ENCODE peak calls at places on chromosomes 5 and 9, in five cellular contexts. One of them, this sample, is unnamed.

GRCh38 chr5:136749016-136749415 is 383.7 kb upstream of the TRPC7 start:
- DNase-seq in RWPE1: no peak
- DNase-seq in fibroblast of mammary gland: no peak
- DNase-seq in AG04449: no peak
- DNase-seq in pancreas: no peak
- DNase-seq in this sample: no peak

GRCh38 chr9:114364528-114365041 is 23.2 kb downstream of the AKNA start:
- DNase-seq in fibroblast of mammary gland: no peak
- DNase-seq in pancreas: no peak
- DNase-seq in AG04449: no peak
- DNase-seq in RWPE1: no peak
- DNase-seq in this sample: no peak

GRCh38 chr5:159377653-159378052 is 47.4 kb upstream of the IL12B start:
- DNase-seq in fibroblast of mammary gland: no peak
- DNase-seq in pancreas: no peak
- DNase-seq in RWPE1: no peak
- DNase-seq in AG04449: no peak
- DNase-seq in this sample: no peak

GRCh38 chr9:131635912-131636311 is 90.6 kb downstream of the PRRT1B start:
- DNase-seq in AG04449: no peak
- DNase-seq in pancreas: no peak
- DNase-seq in RWPE1: no peak
- DNase-seq in fibroblast of mammary gland: no peak
- DNase-seq in this sample: no peak

GRCh38 chr9:110443146-110443877 is 105.6 kb upstream of the TXNDC8 start:
- DNase-seq in fibroblast of mammary gland: peak; percentile 82
- DNase-seq in pancreas: no peak
- DNase-seq in AG04449: peak; percentile 37
- DNase-seq in RWPE1: peak; percentile 74
- DNase-seq in this sample: peak; percentile 20

GRCh38 chr5:17212996-17213395 is 4.4 kb upstream of the BASP1 start:
- DNase-seq in AG04449: no peak
- DNase-seq in fibroblast of mammary gland: no peak
- DNase-seq in pancreas: no peak
- DNase-seq in RWPE1: no peak
- DNase-seq in this sample: no peak

GRCh38 chr9:89452561-89452960 is 45.4 kb downstream of the SEMA4D start:
- DNase-seq in AG04449: no peak
- DNase-seq in pancreas: no peak
- DNase-seq in RWPE1: no peak
- DNase-seq in fibroblast of mammary gland: no peak
- DNase-seq in this sample: no peak

GRCh38 chr9:88749420-88749819 is 214.4 kb downstream of the NXNL2 start:
- DNase-seq in AG04449: peak; percentile 69
- DNase-seq in pancreas: no peak
- DNase-seq in RWPE1: no peak
- DNase-seq in fibroblast of mammary gland: peak; percentile 86
- DNase-seq in this sample: no peak

GRCh38 chr5:53023969-53024368 is 34.8 kb downstream of the ITGA2 start:
- DNase-seq in RWPE1: peak; percentile 53
- DNase-seq in fibroblast of mammary gland: peak; percentile 95
- DNase-seq in pancreas: no peak
- DNase-seq in AG04449: peak; percentile 59
- DNase-seq in this sample: peak; percentile 49

GRCh38 chr9:134216449-134216951 is 52.1 kb upstream of the RNU6ATAC start:
- DNase-seq in RWPE1: no peak
- DNase-seq in pancreas: no peak
- DNase-seq in AG04449: no peak
- DNase-seq in fibroblast of mammary gland: no peak
- DNase-seq in this sample: no peak

GRCh38 chr9:74951725-74952151 is 974 bp downstream of the C9orf40 start:
- DNase-seq in pancreas: peak; percentile 26
- DNase-seq in RWPE1: peak; percentile 32
- DNase-seq in AG04449: no peak
- DNase-seq in fibroblast of mammary gland: peak; percentile 15
- DNase-seq in this sample: no peak

GRCh38 chr5:154972476-154973080 is 31.7 kb downstream of the MRPL22 start:
- DNase-seq in RWPE1: peak; percentile 53
- DNase-seq in AG04449: no peak
- DNase-seq in pancreas: no peak
- DNase-seq in fibroblast of mammary gland: peak; percentile 50
- DNase-seq in this sample: peak; percentile 2

GRCh38 chr5:62340392-62340791 is 34.4 kb downstream of the KIF2A start:
- DNase-seq in RWPE1: no peak
- DNase-seq in fibroblast of mammary gland: peak; percentile 56
- DNase-seq in pancreas: no peak
- DNase-seq in AG04449: no peak
- DNase-seq in this sample: no peak

GRCh38 chr5:8474569-8474930 is 605.6 kb downstream of the MTRR start:
- DNase-seq in RWPE1: no peak
- DNase-seq in pancreas: no peak
- DNase-seq in AG04449: no peak
- DNase-seq in fibroblast of mammary gland: no peak
- DNase-seq in this sample: no peak

GRCh38 chr5:32302822-32303754 is 9.7 kb downstream of the MTMR12 start:
- DNase-seq in fibroblast of mammary gland: peak; percentile 14
- DNase-seq in RWPE1: no peak
- DNase-seq in AG04449: no peak
- DNase-seq in pancreas: no peak
- DNase-seq in this sample: no peak

GRCh38 chr5:62498961-62499360 is 79.7 kb upstream of the LRRC70 start:
- DNase-seq in RWPE1: no peak
- DNase-seq in pancreas: no peak
- DNase-seq in AG04449: no peak
- DNase-seq in fibroblast of mammary gland: no peak
- DNase-seq in this sample: no peak

GRCh38 chr5:176535101-176535654 is 2.0 kb downstream of the RNF44 start:
- DNase-seq in RWPE1: no peak
- DNase-seq in fibroblast of mammary gland: no peak
- DNase-seq in pancreas: no peak
- DNase-seq in AG04449: no peak
- DNase-seq in this sample: no peak

GRCh38 chr5:175840050-175840841 is 31.1 kb upstream of the CPLX2 start:
- DNase-seq in AG04449: no peak
- DNase-seq in fibroblast of mammary gland: peak; percentile 38
- DNase-seq in pancreas: no peak
- DNase-seq in RWPE1: no peak
- DNase-seq in this sample: no peak

GRCh38 chr9:100600511-100601079 is 22.7 kb downstream of the CAVIN4 start:
- DNase-seq in pancreas: no peak
- DNase-seq in RWPE1: no peak
- DNase-seq in AG04449: no peak
- DNase-seq in fibroblast of mammary gland: no peak
- DNase-seq in this sample: no peak

GRCh38 chr9:100597236-100597635 is 19.4 kb downstream of the CAVIN4 start:
- DNase-seq in fibroblast of mammary gland: no peak
- DNase-seq in AG04449: no peak
- DNase-seq in pancreas: no peak
- DNase-seq in RWPE1: no peak
- DNase-seq in this sample: no peak

GRCh38 chr9:100598641-100599145 is 20.8 kb downstream of the CAVIN4 start:
- DNase-seq in fibroblast of mammary gland: peak; percentile 67
- DNase-seq in RWPE1: peak; percentile 88
- DNase-seq in pancreas: peak; percentile 84
- DNase-seq in AG04449: no peak
- DNase-seq in this sample: no peak

GRCh38 chr9:100601216-100601615 is 23.3 kb downstream of the CAVIN4 start:
- DNase-seq in AG04449: no peak
- DNase-seq in RWPE1: peak; percentile 62
- DNase-seq in fibroblast of mammary gland: peak; percentile 59
- DNase-seq in pancreas: peak; percentile 39
- DNase-seq in this sample: no peak

DNA sequence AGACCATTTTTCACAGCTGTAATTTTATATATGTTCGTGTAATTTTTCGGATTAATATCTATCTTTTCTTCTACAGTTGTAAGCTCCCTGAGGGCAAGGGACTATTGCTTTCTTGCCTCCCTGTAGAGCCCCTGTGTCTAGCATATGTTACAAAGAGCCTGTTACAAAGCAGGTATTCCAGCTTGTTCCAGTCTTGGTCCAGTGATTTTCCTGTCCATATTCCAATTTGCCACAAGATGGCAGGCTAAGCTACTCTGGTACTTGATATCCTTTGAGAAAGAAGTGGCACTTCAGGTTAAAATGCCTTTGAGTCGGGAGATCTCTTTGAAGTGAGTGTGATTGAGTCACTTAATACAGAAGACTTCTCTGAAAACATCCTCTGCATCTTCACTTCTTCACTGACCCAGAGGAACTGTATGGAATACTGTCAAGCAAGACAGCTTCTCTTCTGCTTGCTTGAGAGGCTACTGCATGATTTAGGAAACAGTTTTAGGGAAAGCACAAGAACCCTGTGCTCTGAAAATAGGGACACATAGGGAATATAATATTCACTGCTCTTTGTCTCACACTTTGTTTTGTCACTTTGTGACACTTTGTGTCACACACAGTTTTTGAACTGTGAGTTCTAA is 24.5 kb downstream of the CAVIN4 start:
- DNase-seq in AG04449: no peak
- DNase-seq in fibroblast of mammary gland: peak; percentile 61
- DNase-seq in RWPE1: peak; percentile 64
- DNase-seq in pancreas: no peak
- DNase-seq in this sample: no peak
- TF ChIP-seq CTCF in AG04449: peak; percentile 62
- TF ChIP-seq CTCF in fibroblast of mammary gland: peak; percentile 81
- TF ChIP-seq CTCF in RWPE1: peak; percentile 94
- TF ChIP-seq CTCF in pancreas: peak; percentile 37
- TF ChIP-seq CTCF in this sample: peak; percentile 69

DNA sequence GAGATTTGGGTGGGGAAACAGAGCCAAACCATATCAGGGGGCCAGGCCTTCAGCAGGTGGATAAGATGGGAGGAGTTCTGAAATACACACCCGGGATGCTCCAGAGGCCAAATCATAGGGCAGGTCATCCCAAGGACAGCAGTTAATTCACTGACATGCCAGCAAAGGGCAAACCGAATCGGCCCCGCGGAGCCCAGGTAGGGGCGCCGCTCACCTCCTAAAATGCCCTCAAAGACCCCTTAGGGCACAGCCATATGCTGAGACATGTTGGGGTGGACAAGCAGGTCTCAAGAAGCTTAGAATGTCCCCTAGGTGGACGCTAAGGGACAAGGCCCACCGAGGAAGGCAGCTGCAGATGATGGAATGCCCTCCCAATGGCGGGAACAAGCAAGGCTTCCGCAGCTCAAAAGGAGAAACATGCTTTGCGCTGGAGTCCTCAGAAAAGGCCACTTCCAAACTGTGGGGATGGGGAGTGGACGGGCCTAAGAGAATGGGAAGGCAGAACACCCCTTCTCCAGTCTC is 144.9 kb downstream of the ERCC6L2 start:
- DNase-seq in pancreas: no peak
- DNase-seq in AG04449: no peak
- DNase-seq in fibroblast of mammary gland: no peak
- DNase-seq in RWPE1: no peak
- DNase-seq in this sample: no peak
- TF ChIP-seq CTCF in pancreas: no peak
- TF ChIP-seq CTCF in AG04449: no peak
- TF ChIP-seq CTCF in fibroblast of mammary gland: no peak
- TF ChIP-seq CTCF in RWPE1: no peak
- TF ChIP-seq CTCF in this sample: no peak

GRCh38 chr5:29024052-29024451 is 1985.7 kb upstream of the CDH9 start:
- DNase-seq in AG04449: no peak
- DNase-seq in pancreas: no peak
- DNase-seq in RWPE1: no peak
- DNase-seq in fibroblast of mammary gland: no peak
- DNase-seq in this sample: no peak

DNA sequence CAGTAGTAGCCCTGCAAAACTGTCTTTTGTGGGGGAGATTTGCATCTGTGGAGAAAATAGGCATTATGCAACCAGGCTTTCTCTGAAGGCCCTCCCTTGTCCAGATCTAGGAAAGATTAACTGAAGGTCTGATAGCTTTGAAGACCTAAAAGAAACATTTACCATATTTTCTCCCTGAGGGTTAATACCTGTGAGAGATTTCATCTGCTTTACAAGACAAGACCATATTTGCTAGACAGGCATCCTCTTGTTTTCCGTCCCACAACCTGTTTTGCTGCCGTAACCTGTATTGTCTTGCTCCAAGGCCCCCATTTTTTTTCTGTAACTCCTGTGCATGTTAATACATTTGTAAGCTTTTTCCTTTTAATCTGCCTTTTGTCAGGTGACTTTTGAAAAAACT is 1985.2 kb upstream of the CDH9 start:
- DNase-seq in fibroblast of mammary gland: no peak
- DNase-seq in pancreas: no peak
- DNase-seq in AG04449: no peak
- DNase-seq in RWPE1: no peak
- DNase-seq in this sample: no peak
- TF ChIP-seq CTCF in fibroblast of mammary gland: no peak
- TF ChIP-seq CTCF in pancreas: no peak
- TF ChIP-seq CTCF in AG04449: no peak
- TF ChIP-seq CTCF in RWPE1: no peak
- TF ChIP-seq CTCF in this sample: no peak

DNA sequence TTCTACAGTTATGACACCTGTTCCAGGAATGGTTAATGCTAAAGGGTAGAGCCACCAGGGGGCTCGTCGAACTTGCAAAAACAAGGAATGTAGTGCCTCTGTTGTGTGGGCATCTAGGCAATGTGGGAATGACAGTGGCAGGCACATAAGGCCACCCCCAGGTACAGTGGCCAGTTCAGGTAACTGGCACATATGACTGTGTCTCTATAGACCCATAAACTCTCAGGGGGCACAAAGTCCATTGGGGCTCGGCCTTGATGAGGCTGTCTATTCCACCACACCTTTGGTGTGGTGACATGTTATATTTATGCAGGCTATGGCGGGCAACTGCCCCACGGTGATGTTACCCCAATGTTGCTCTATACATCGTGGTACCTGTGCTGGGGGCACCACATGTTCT is 59.6 kb upstream of the FAM120A start:
- DNase-seq in fibroblast of mammary gland: no peak
- DNase-seq in AG04449: no peak
- DNase-seq in RWPE1: no peak
- DNase-seq in pancreas: no peak
- DNase-seq in this sample: no peak
- TF ChIP-seq CTCF in fibroblast of mammary gland: no peak
- TF ChIP-seq CTCF in AG04449: no peak
- TF ChIP-seq CTCF in RWPE1: no peak
- TF ChIP-seq CTCF in pancreas: no peak
- TF ChIP-seq CTCF in this sample: no peak

GRCh38 chr9:14769235-14769580 is 46.7 kb upstream of the CER1 start:
- DNase-seq in pancreas: no peak
- DNase-seq in AG04449: no peak
- DNase-seq in RWPE1: peak; percentile 13
- DNase-seq in fibroblast of mammary gland: peak; percentile 42
- DNase-seq in this sample: no peak
- TF ChIP-seq CTCF in pancreas: no peak
- TF ChIP-seq CTCF in AG04449: no peak
- TF ChIP-seq CTCF in RWPE1: no peak
- TF ChIP-seq CTCF in fibroblast of mammary gland: peak; percentile 29
- TF ChIP-seq CTCF in this sample: no peak

This sample was measured in AG09319.